ENCODE peak calls at places on chromosome 12, in four cellular contexts. C, M, L and A are unnamed samples.

GRCh38 chr12:116058574-116058973 is 218.9 kb downstream of the MED13L start:
- DNase-seq in L (no peak), C (no peak), M (no peak), A (no peak)

GRCh38 chr12:15854916-15855315 is 27.3 kb upstream of the STRAP start:
- DNase-seq in L (no peak), M (no peak), C (no peak), A (no peak)

GRCh38 chr12:57027805-57028153 is 11.4 kb upstream of the TAC3 start:
- DNase-seq in C (no peak), M (peak), L (no peak), A (no peak)

GRCh38 chr12:65960820-65961691 is 136.8 kb downstream of the HMGA2 start:
- DNase-seq in M (no peak), L (no peak), C (no peak), A (no peak)

GRCh38 chr12:123024819-123025391 is 44.4 kb downstream of the ARL6IP4 start:
- DNase-seq in M (peak), L (no peak), C (no peak), A (no peak)

GRCh38 chr12:132163911-132164288 is 19.6 kb downstream of the NOC4L start:
- DNase-seq in L (no peak), M (no peak), C (no peak), A (no peak)

GRCh38 chr12:12870454-12870853 is 20.9 kb upstream of the GPRC5A start:
- DNase-seq in L (no peak), C (peak), M (no peak), A (no peak)

GRCh38 chr12:32533971-32534590 is 134.7 kb downstream of the FGD4 start:
- DNase-seq in C (peak), L (no peak), M (no peak), A (peak)

GRCh38 chr12:113172185-113172584 is 13.1 kb downstream of the DDX54 start:
- DNase-seq in M (no peak), L (no peak), C (no peak), A (no peak)

GRCh38 chr12:117594481-117594880 is 233.1 kb upstream of the NOS1 start:
- DNase-seq in M (no peak), L (no peak), C (no peak), A (no peak)

GRCh38 chr12:54358620-54358944 is 5.7 kb downstream of the GPR84 start:
- DNase-seq in L (no peak), M (no peak), C (no peak), A (no peak)

GRCh38 chr12:5479761-5480160 is 47.9 kb downstream of the NTF3 start:
- DNase-seq in L (peak), M (no peak), C (no peak), A (no peak)

GRCh38 chr12:51345681-51346080 is 798 bp downstream of the CELA1 start:
- DNase-seq in L (peak), C (peak), M (no peak), A (no peak)

GRCh38 chr12:130669205-130669557 is 46.9 kb downstream of the RIMBP2 start:
- DNase-seq in L (no peak), C (no peak), M (no peak), A (no peak)

GRCh38 chr12:100862600-100863149 is 68.1 kb downstream of the ANO4 start:
- DNase-seq in M (no peak), L (no peak), C (no peak), A (no peak)

GRCh38 chr12:113528606-113529005 is 56.9 kb upstream of the LHX5 start:
- DNase-seq in L (peak), C (no peak), M (no peak), A (no peak)

GRCh38 chr12:96501139-96501741 is 11.9 kb downstream of the CFAP54 start:
- DNase-seq in L (peak), M (peak), C (peak), A (peak)

GRCh38 chr12:120719496-120720233 is 6.0 kb upstream of the ACADS start:
- DNase-seq in C (no peak), L (no peak), M (no peak), A (no peak)

GRCh38 chr12:88903333-88903732 is 323.1 kb upstream of the KITLG start:
- DNase-seq in L (no peak), C (no peak), M (no peak), A (no peak)

GRCh38 chr12:56160160-56160763 is 2.1 kb downstream of the MYL6 start:
- DNase-seq in L (peak), C (no peak), M (peak), A (no peak)

GRCh38 chr12:79128956-79129355 is 264.4 kb downstream of the SYT1 start:
- DNase-seq in C (no peak), M (no peak), L (no peak), A (no peak)

GRCh38 chr12:65741662-65742480 is 82.4 kb upstream of the HMGA2 start:
- DNase-seq in L (peak), M (peak), C (peak), A (peak)

GRCh38 chr12:12716845-12717585 is at the start of gene CDKN1B:
- DNase-seq in M (peak), L (peak), C (peak), A (peak)

GRCh38 chr12:47277972-47278448 is 198.3 kb upstream of the AMIGO2 start:
- DNase-seq in C (peak), M (peak), L (no peak), A (no peak)

GRCh38 chr12:56629459-56630179 is 507 bp downstream of the BAZ2A start:
- DNase-seq in M (peak), C (no peak), L (peak), A (peak)

GRCh38 chr12:6754406-6754805 is 1.5 kb upstream of the MLF2 start:
- DNase-seq in M (no peak), C (no peak), L (no peak), A (no peak)

GRCh38 chr12:117312770-117313169 is 48.7 kb downstream of the NOS1 start:
- DNase-seq in L (no peak), M (no peak), C (no peak), A (no peak)

GRCh38 chr12:131390408-131391100 is 320.3 kb upstream of the SFSWAP start:
- DNase-seq in M (no peak), L (peak), C (peak), A (no peak)

GRCh38 chr12:96994900-96995299 is 87.8 kb downstream of the NEDD1 start:
- DNase-seq in L (no peak), C (no peak), M (no peak), A (no peak)

GRCh38 chr12:75129275-75129674 is 80.4 kb downstream of the KCNC2 start:
- DNase-seq in L (no peak), M (no peak), C (no peak), A (no peak)